ENCODE peak calls at places on chromosomes 2 and 18, in seven cellular contexts. K is kidney epithelial cell, F is fibroblast of pulmonary artery, B is A549, L is body of pancreas, N is Peyer's patch, R is neural progenitor cell. P is an unnamed sample.

GRCh38 chr2:96737251-96737650 is 2.6 kb downstream of the LMAN2L start:
- DNase-seq in K (no peak), F (no peak), B (no peak), L (no peak), N (no peak), R (no peak), P (no peak)

GRCh38 chr2:61426267-61426897 is 44.5 kb downstream of the USP34 start:
- DNase-seq in K (no peak), F (peak; percentile 39), B (peak; percentile 77), L (peak; percentile 57), N (peak; percentile 89), R (peak; percentile 74), P (no peak)

GRCh38 chr2:15031745-15032240 is 399.3 kb downstream of the LRATD1 start:
- DNase-seq in K (no peak), F (no peak), B (no peak), L (no peak), N (no peak), R (peak; percentile 41), P (no peak)

GRCh38 chr2:239257511-239257937 is 143.3 kb downstream of the HDAC4 start:
- DNase-seq in K (peak; percentile 78), F (peak; percentile 82), B (no peak), L (no peak), N (no peak), R (no peak), P (peak; percentile 70)

GRCh38 chr18:75204262-75204977 is 4.5 kb downstream of the PTGR3 start:
- DNase-seq in K (no peak), F (no peak), B (no peak), L (no peak), N (peak; percentile 57), R (peak; percentile 57), P (no peak)

GRCh38 chr18:10798727-10799435 is 273.1 kb downstream of the NAPG start:
- DNase-seq in K (peak; percentile 14), F (peak; percentile 53), B (peak; percentile 18), L (peak; percentile 60), N (no peak), R (no peak), P (no peak)

GRCh38 chr2:86011449-86011941 is 94.2 kb downstream of the POLR1A start:
- DNase-seq in K (no peak), F (no peak), B (no peak), L (no peak), N (peak; percentile 44), R (no peak), P (no peak)

GRCh38 chr2:98518106-98518505 is 73.4 kb downstream of the INPP4A start:
- DNase-seq in K (no peak), F (peak; percentile 46), B (no peak), L (peak; percentile 35), N (peak; percentile 64), R (peak; percentile 19), P (no peak)

GRCh38 chr2:73156539-73157124 is 43.9 kb upstream of the RAB11FIP5 start:
- DNase-seq in K (no peak), F (peak; percentile 74), B (peak; percentile 58), L (peak; percentile 66), N (peak; percentile 61), R (peak; percentile 87), P (no peak)

GRCh38 chr2:165985120-165985519 is 31.5 kb upstream of the TTC21B start:
- DNase-seq in K (no peak), F (no peak), B (no peak), L (no peak), N (no peak), R (no peak), P (no peak)

GRCh38 chr2:240139666-240140393 is 628 bp downstream of the OTOS start:
- DNase-seq in K (no peak), F (no peak), B (no peak), L (no peak), N (peak; percentile 26), R (peak; percentile 88), P (no peak)

GRCh38 chr2:199336546-199336945 is 121.2 kb downstream of the SATB2 start:
- DNase-seq in K (no peak), F (no peak), B (no peak), L (no peak), N (no peak), R (no peak), P (no peak)

GRCh38 chr2:152716805-152717241 is 438 bp downstream of the PRPF40A start:
- DNase-seq in K (no peak), F (no peak), B (peak; percentile 14), L (peak; percentile 12), N (peak; percentile 58), R (peak; percentile 72), P (no peak)

GRCh38 chr2:81901017-81901416 is 1596.5 kb upstream of the LRRTM1 start:
- DNase-seq in K (no peak), F (peak; percentile 10), B (no peak), L (no peak), N (no peak), R (peak; percentile 9), P (no peak)

GRCh38 chr18:24964213-24964612 is 387.8 kb downstream of the ZNF521 start:
- DNase-seq in K (no peak), F (no peak), B (no peak), L (no peak), N (peak; percentile 71), R (peak; percentile 43), P (no peak)

GRCh38 chr18:57881818-57882413 is 78.8 kb upstream of the ATP8B1 start:
- DNase-seq in K (peak; percentile 41), F (peak; percentile 89), B (peak; percentile 20), L (peak; percentile 75), N (peak; percentile 81), R (peak; percentile 78), P (peak; percentile 72)

GRCh38 chr2:55550368-55551102 is 31.0 kb downstream of the CFAP36 start:
- DNase-seq in K (peak; percentile 53), F (peak; percentile 88), B (no peak), L (no peak), N (no peak), R (no peak), P (peak; percentile 21)

GRCh38 chr2:100588071-100588786 is 25.4 kb downstream of the PDCL3 start:
- DNase-seq in K (no peak), F (peak; percentile 54), B (no peak), L (no peak), N (peak; percentile 47), R (no peak), P (no peak)

GRCh38 chr2:12556762-12557161 is 160.0 kb upstream of the TRIB2 start:
- DNase-seq in K (no peak), F (peak; percentile 71), B (no peak), L (no peak), N (no peak), R (no peak), P (no peak)

GRCh38 chr18:21740724-21741510 is at the start of gene MIB1:
- DNase-seq in K (peak; percentile 80), F (no peak), B (peak; percentile 18), L (peak; percentile 68), N (peak; percentile 71), R (peak; percentile 100), P (peak; percentile 90)

GRCh38 chr18:21742323-21742687 is 1.7 kb downstream of the MIB1 start:
- DNase-seq in K (no peak), F (peak; percentile 11), B (no peak), L (no peak), N (no peak), R (no peak), P (no peak)

GRCh38 chr18:21745234-21745633 is 4.6 kb downstream of the MIB1 start:
- DNase-seq in K (no peak), F (no peak), B (no peak), L (no peak), N (no peak), R (no peak), P (no peak)

GRCh38 chr18:21741511-21742322 is 1.1 kb downstream of the MIB1 start:
- DNase-seq in K (no peak), F (peak; percentile 17), B (no peak), L (peak; percentile 25), N (peak; percentile 62), R (no peak), P (no peak)

GRCh38 chr18:21743166-21743831 is 2.7 kb downstream of the MIB1 start:
- DNase-seq in K (no peak), F (no peak), B (no peak), L (no peak), N (no peak), R (no peak), P (no peak)
- H3K4me3 ChIP-seq in K (no peak overlapping the region), F (no peak overlapping the region), B (no peak overlapping the region), L (no peak overlapping the region), N (no peak overlapping the region), R (peak overlapping the region; percentile 81), P (peak overlapping the region; percentile 3)

GRCh38 chr2:44250376-44250775 is 24.9 kb upstream of the SLC3A1 start:
- DNase-seq in K (no peak), F (no peak), B (no peak), L (no peak), N (no peak), R (no peak), P (no peak)

GRCh38 chr2:44246436-44246835 is 28.8 kb upstream of the SLC3A1 start:
- DNase-seq in K (no peak), F (peak; percentile 10), B (no peak), L (no peak), N (no peak), R (no peak), P (no peak)

GRCh38 chr2:44246840-44247369 is 28.4 kb upstream of the SLC3A1 start:
- DNase-seq in K (no peak), F (no peak), B (no peak), L (no peak), N (no peak), R (no peak), P (no peak)

GRCh38 chr2:44245068-44245861 is 30.0 kb upstream of the SLC3A1 start:
- DNase-seq in K (peak; percentile 78), F (no peak), B (no peak), L (peak; percentile 75), N (no peak), R (no peak), P (no peak)

GRCh38 chr2:44247924-44248323 is 27.4 kb upstream of the SLC3A1 start:
- DNase-seq in K (no peak), F (no peak), B (no peak), L (no peak), N (no peak), R (peak; percentile 52), P (no peak)
- TF ChIP-seq CTCF in K (peak; percentile 9), F (no peak), B (peak; percentile 36), L (no peak), N (no peak), R (peak; percentile 40), P (peak; percentile 12)

DNA sequence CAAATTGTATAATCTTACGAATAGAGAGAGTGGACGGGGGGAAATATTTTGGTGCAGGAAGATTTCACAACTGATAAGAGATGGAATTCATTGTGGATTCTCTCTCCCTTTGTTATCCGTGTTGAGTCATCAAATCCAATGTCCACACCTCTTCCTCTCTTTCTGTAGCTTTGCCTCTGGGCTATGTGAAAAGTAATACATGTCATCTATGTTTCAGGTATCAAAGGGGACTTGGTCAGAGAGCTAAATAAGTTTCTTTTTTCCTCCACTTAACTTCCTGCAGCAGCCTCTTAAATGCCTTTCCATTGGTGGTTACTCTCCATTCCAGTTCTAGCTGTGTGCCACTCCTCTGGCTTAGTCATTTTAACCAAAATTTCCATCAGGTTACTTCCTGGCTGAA is 169.3 kb upstream of the NXPH2 start:
- DNase-seq in K (no peak), F (no peak), B (no peak), L (no peak), N (no peak), R (no peak), P (no peak)
- H3K4me3 ChIP-seq in K (no peak overlapping the region), F (no peak overlapping the region), B (no peak overlapping the region), L (no peak overlapping the region), N (no peak overlapping the region), R (no peak overlapping the region), P (no peak overlapping the region)

DNA sequence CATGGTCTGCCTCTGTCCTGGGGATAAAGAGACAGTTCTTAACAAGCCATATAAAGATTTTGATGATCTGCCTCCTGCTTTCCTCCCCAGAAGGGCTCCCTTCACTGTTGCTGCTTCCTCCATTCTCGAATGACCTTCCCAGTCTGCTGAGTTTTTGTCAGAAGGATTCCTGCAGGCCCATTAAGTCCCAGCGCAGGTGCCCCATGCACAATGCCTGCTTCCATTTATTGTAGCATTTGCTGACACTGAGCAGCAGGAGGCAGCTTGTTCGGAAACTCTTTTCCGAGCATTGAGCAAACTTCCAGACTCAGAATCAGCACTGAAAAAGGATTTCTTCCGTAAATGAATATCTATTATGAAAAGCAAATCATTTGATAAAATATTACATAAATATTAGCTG is 110.3 kb downstream of the DTNA start:
- DNase-seq in K (no peak), F (no peak), B (no peak), L (no peak), N (no peak), R (peak; percentile 63), P (no peak)
- TF ChIP-seq CTCF in K (no peak), F (no peak), B (no peak), L (no peak), N (no peak), R (peak; percentile 36), P (no peak)